ENCODE peak calls at places on chromosomes 1 and 21, in five cellular contexts. One of them, this sample, is unnamed.

GRCh38 chr1:29786195-29786594 is 549.9 kb downstream of the PTPRU start:
- DNase-seq in NCI-H1092: peak
- DNase-seq in activated T-cell treated with anti-CD3 and anti-CD28 coated beads, Interleukin-2, amount 50 U/mL, for 4 hours: no peak
- DNase-seq in aorta: no peak
- DNase-seq in HCEC 1CT: no peak
- DNase-seq in this sample: no peak

GRCh38 chr1:53116307-53116810 is 26.1 kb downstream of the SLC1A7 start:
- DNase-seq in NCI-H1092: no peak
- DNase-seq in activated T-cell treated with anti-CD3 and anti-CD28 coated beads, Interleukin-2, amount 50 U/mL, for 4 hours: no peak
- DNase-seq in aorta: no peak
- DNase-seq in HCEC 1CT: no peak
- DNase-seq in this sample: no peak

GRCh38 chr1:218778257-218778656 is 395.4 kb upstream of the LYPLAL1 start:
- DNase-seq in NCI-H1092: no peak
- DNase-seq in activated T-cell treated with anti-CD3 and anti-CD28 coated beads, Interleukin-2, amount 50 U/mL, for 4 hours: no peak
- DNase-seq in aorta: no peak
- DNase-seq in HCEC 1CT: no peak
- DNase-seq in this sample: no peak

GRCh38 chr1:198725090-198725489 is 86.2 kb downstream of the PTPRC start:
- DNase-seq in NCI-H1092: no peak
- DNase-seq in activated T-cell treated with anti-CD3 and anti-CD28 coated beads, Interleukin-2, amount 50 U/mL, for 4 hours: no peak
- DNase-seq in aorta: no peak
- DNase-seq in HCEC 1CT: peak
- DNase-seq in this sample: no peak

GRCh38 chr21:27498025-27498424 is 531.1 kb upstream of the ADAMTS5 start:
- DNase-seq in NCI-H1092: no peak
- DNase-seq in activated T-cell treated with anti-CD3 and anti-CD28 coated beads, Interleukin-2, amount 50 U/mL, for 4 hours: no peak
- DNase-seq in aorta: no peak
- DNase-seq in HCEC 1CT: peak
- DNase-seq in this sample: no peak

GRCh38 chr1:237817277-237817676 is 73.4 kb downstream of the ZP4 start:
- DNase-seq in NCI-H1092: no peak
- DNase-seq in activated T-cell treated with anti-CD3 and anti-CD28 coated beads, Interleukin-2, amount 50 U/mL, for 4 hours: no peak
- DNase-seq in aorta: no peak
- DNase-seq in HCEC 1CT: no peak
- DNase-seq in this sample: no peak

GRCh38 chr1:150550222-150551048 is 1.2 kb downstream of the ADAMTSL4 start:
- DNase-seq in NCI-H1092: no peak
- DNase-seq in activated T-cell treated with anti-CD3 and anti-CD28 coated beads, Interleukin-2, amount 50 U/mL, for 4 hours: no peak
- DNase-seq in aorta: no peak
- DNase-seq in HCEC 1CT: no peak
- DNase-seq in this sample: no peak

GRCh38 chr21:32524010-32524719 is 61.2 kb downstream of the TCP10L start:
- DNase-seq in NCI-H1092: no peak
- DNase-seq in activated T-cell treated with anti-CD3 and anti-CD28 coated beads, Interleukin-2, amount 50 U/mL, for 4 hours: no peak
- DNase-seq in aorta: peak
- DNase-seq in HCEC 1CT: peak
- DNase-seq in this sample: no peak

GRCh38 chr1:228293816-228294500 is 86.1 kb downstream of the OBSCN start:
- DNase-seq in NCI-H1092: no peak
- DNase-seq in activated T-cell treated with anti-CD3 and anti-CD28 coated beads, Interleukin-2, amount 50 U/mL, for 4 hours: no peak
- DNase-seq in aorta: peak
- DNase-seq in HCEC 1CT: no peak
- DNase-seq in this sample: no peak

GRCh38 chr1:167249702-167250101 is 29.0 kb downstream of the POU2F1 start:
- DNase-seq in NCI-H1092: no peak
- DNase-seq in activated T-cell treated with anti-CD3 and anti-CD28 coated beads, Interleukin-2, amount 50 U/mL, for 4 hours: no peak
- DNase-seq in aorta: no peak
- DNase-seq in HCEC 1CT: no peak
- DNase-seq in this sample: no peak

This sample was measured in NCI-H2081.